ENCODE peak calls at places on chromosomes 2 and 18, in four cellular contexts. Q is GM10248, M is tibial nerve, G is Calu3. K is an unnamed sample.

GRCh38 chr2:226423498-226423960 is 376.1 kb downstream of the IRS1 start:
- DNase-seq in M (no peak), G (no peak), Q (peak; percentile 4), K (no peak)

GRCh38 chr2:37623971-37624897 is 47.2 kb downstream of the CDC42EP3 start:
- DNase-seq in G (no peak), Q (peak; percentile 69), M (no peak), K (no peak)

GRCh38 chr18:58851874-58852273 is 12.8 kb upstream of the ZNF532 start:
- DNase-seq in G (no peak), M (no peak), Q (no peak), K (no peak)

GRCh38 chr2:23521060-23521459 is 136.1 kb downstream of the KLHL29 start:
- DNase-seq in Q (no peak), M (no peak), G (no peak), K (no peak)

GRCh38 chr2:39772086-39772811 is 6.8 kb downstream of the THUMPD2 start:
- DNase-seq in G (no peak), M (no peak), Q (no peak), K (no peak)

GRCh38 chr2:80420530-80421208 is 116.1 kb upstream of the LRRTM1 start:
- DNase-seq in G (no peak), Q (no peak), M (no peak), K (no peak)

GRCh38 chr2:109647636-109648035 is 33.5 kb downstream of the SOWAHC start:
- DNase-seq in M (no peak), Q (no peak), G (no peak), K (no peak)

GRCh38 chr2:159044804-159045286 is 76.4 kb downstream of the TANC1 start:
- DNase-seq in G (no peak), M (peak; percentile 31), Q (no peak), K (peak; percentile 45)

GRCh38 chr2:142435847-142436246 is 305.0 kb upstream of the LRP1B start:
- DNase-seq in M (no peak), G (no peak), Q (no peak), K (no peak)

GRCh38 chr2:189545424-189545823 is 35.2 kb downstream of the SLC40A1 start:
- DNase-seq in M (no peak), G (no peak), Q (no peak), K (no peak)

GRCh38 chr18:12703714-12704113 is 872 bp downstream of the PSMG2 start:
- DNase-seq in M (no peak), G (no peak), Q (no peak), K (no peak)

GRCh38 chr2:189337648-189338047 is 103.6 kb upstream of the WDR75 start:
- DNase-seq in M (no peak), G (no peak), Q (no peak), K (no peak)